ENCODE peak calls at places on chromosome 17, in nine cellular contexts. T is HFF-Myc; M is mesothelial cell of epicardium; X is GM20000; Z is activated naive CD8-positive, alpha-beta T cell treated with anti-CD3 and anti-CD28 coated beads for 36 hours; H is SK-MEL-5; R is T-helper 17 cell; Y is MCF 10A; F is ecto neural progenitor cell. B is an unnamed sample.
A peak's percentile ranks its signal among the peaks of the same experiment; 100 is the strongest.

GRCh38 chr17:6303664-6304063 is 131.3 kb downstream of the AIPL1 start:
- DNase-seq in T (no peak), M (peak; percentile 74), X (peak; percentile 34), Z (peak; percentile 1), H (peak; percentile 19), R (no peak), Y (peak; percentile 61), F (peak; percentile 80), B (peak; percentile 18)

GRCh38 chr17:40320771-40321501 is 12.0 kb downstream of the RARA start:
- DNase-seq in T (no peak), M (no peak), X (no peak), Z (peak; percentile 26), H (no peak), R (peak; percentile 45), Y (no peak), F (no peak), B (no peak)

GRCh38 chr17:73564856-73565255 is 79.4 kb downstream of the SDK2 start:
- DNase-seq in T (no peak), M (no peak), X (no peak), Z (no peak), H (no peak), R (no peak), Y (no peak), F (no peak), B (no peak)

GRCh38 chr17:57499648-57500049 is 243.3 kb downstream of the MSI2 start:
- DNase-seq in T (no peak), M (no peak), X (no peak), Z (no peak), H (peak; percentile 37), R (no peak), Y (no peak), F (no peak), B (no peak)

GRCh38 chr17:80523054-80523744 is 21.4 kb upstream of the RPTOR start:
- DNase-seq in T (no peak), M (no peak), X (no peak), Z (no peak), H (no peak), R (no peak), Y (no peak), F (no peak), B (no peak)

GRCh38 chr17:44842748-44843147 is 4.9 kb upstream of the HIGD1B start:
- DNase-seq in T (no peak), M (no peak), X (no peak), Z (no peak), H (peak; percentile 29), R (no peak), Y (no peak), F (no peak), B (no peak)

GRCh38 chr17:1574697-1575471 is 12.3 kb upstream of the PITPNA start:
- DNase-seq in T (no peak), M (no peak), X (no peak), Z (no peak), H (no peak), R (no peak), Y (peak; percentile 25), F (no peak), B (no peak)

GRCh38 chr17:880074-880870 is 98.1 kb downstream of the MRM3 start:
- DNase-seq in T (no peak), M (no peak), X (no peak), Z (no peak), H (no peak), R (no peak), Y (peak; percentile 22), F (no peak), B (peak; percentile 70)